ENCODE peak calls at places on chromosomes 12 and 14, in ten cellular contexts. B is ecto neural progenitor cell, K is mucosa of descending colon, D is T1000, J is NCI-H2081 treated with DMSO at 0.1 percent for 48 hours, P is H1, R is iris pigment epithelial cell, W is ovary, U is M059J, O is mesendoderm. X is an unnamed sample.

GRCh38 chr14:94052662-94053061 is 26.5 kb downstream of the OTUB2 start:
- DNase-seq in B (peak), K (no peak), D (no peak), J (no peak), P (peak), R (no peak), W (no peak), U (no peak), O (no peak), X (no peak)

GRCh38 chr12:14417717-14418116 is 52.2 kb downstream of the ATF7IP start:
- DNase-seq in B (peak), K (peak), D (no peak), J (no peak), P (peak), R (peak), W (no peak), U (peak), O (peak), X (no peak)

GRCh38 chr14:68260121-68260520 is 440.5 kb downstream of the RAD51B start:
- DNase-seq in B (no peak), K (no peak), D (no peak), J (no peak), P (no peak), R (no peak), W (no peak), U (no peak), O (peak), X (no peak)

GRCh38 chr12:52907092-52907810 is 2.4 kb upstream of the KRT8 start:
- DNase-seq in B (no peak), K (peak), D (no peak), J (peak), P (no peak), R (no peak), W (peak), U (peak), O (peak), X (peak)

GRCh38 chr12:40692617-40693502 is 621 bp downstream of the CNTN1 start:
- DNase-seq in B (peak), K (peak), D (no peak), J (no peak), P (peak), R (no peak), W (peak), U (no peak), O (peak), X (no peak)

GRCh38 chr14:55614304-55614703 is 34.3 kb downstream of the KTN1 start:
- DNase-seq in B (no peak), K (no peak), D (no peak), J (no peak), P (no peak), R (no peak), W (no peak), U (no peak), O (no peak), X (no peak)

GRCh38 chr14:74562515-74563232 is 49.4 kb downstream of the LTBP2 start:
- DNase-seq in B (no peak), K (no peak), D (no peak), J (no peak), P (peak), R (peak), W (no peak), U (peak), O (no peak), X (no peak)

GRCh38 chr12:48078901-48079300 is 27.0 kb downstream of the SENP1 start:
- DNase-seq in B (no peak), K (no peak), D (no peak), J (no peak), P (no peak), R (peak), W (no peak), U (peak), O (no peak), X (no peak)

GRCh38 chr14:80202888-80203562 is 8.3 kb downstream of the DIO2 start:
- DNase-seq in B (peak), K (peak), D (no peak), J (no peak), P (peak), R (no peak), W (no peak), U (no peak), O (peak), X (no peak)

GRCh38 chr12:4269279-4269991 is 4.1 kb upstream of the CCND2 start:
- DNase-seq in B (peak), K (peak), D (no peak), J (no peak), P (peak), R (peak), W (peak), U (no peak), O (peak), X (no peak)

GRCh38 chr14:23079716-23080115 is 15.2 kb downstream of the ACIN1 start:
- DNase-seq in B (no peak), K (no peak), D (no peak), J (no peak), P (no peak), R (peak), W (no peak), U (peak), O (no peak), X (no peak)

GRCh38 chr14:91405724-91406435 is 11.7 kb downstream of the CCDC88C start:
- DNase-seq in B (no peak), K (no peak), D (no peak), J (no peak), P (no peak), R (no peak), W (no peak), U (no peak), O (no peak), X (no peak)

GRCh38 chr12:57577981-57578758 is 12.8 kb upstream of the PIP4K2C start:
- DNase-seq in B (no peak), K (no peak), D (no peak), J (no peak), P (no peak), R (no peak), W (no peak), U (no peak), O (no peak), X (no peak)

GRCh38 chr12:2550470-2551090 is 244.2 kb upstream of the FKBP4 start:
- DNase-seq in B (no peak), K (no peak), D (no peak), J (no peak), P (no peak), R (no peak), W (no peak), U (no peak), O (no peak), X (no peak)

GRCh38 chr12:12722351-12723146 is 5.4 kb downstream of the CDKN1B start:
- DNase-seq in B (no peak), K (no peak), D (no peak), J (no peak), P (no peak), R (no peak), W (no peak), U (peak), O (no peak), X (no peak)

GRCh38 chr14:34087556-34087955 is 136.7 kb upstream of the EGLN3 start:
- DNase-seq in B (peak), K (no peak), D (no peak), J (no peak), P (no peak), R (no peak), W (no peak), U (no peak), O (no peak), X (no peak)

GRCh38 chr12:1572731-1573130 is 21.6 kb downstream of the FBXL14 start:
- DNase-seq in B (no peak), K (no peak), D (no peak), J (no peak), P (no peak), R (no peak), W (no peak), U (no peak), O (no peak), X (no peak)

GRCh38 chr12:28253175-28253641 is 63.0 kb downstream of the CCDC91 start:
- DNase-seq in B (no peak), K (no peak), D (no peak), J (no peak), P (no peak), R (peak), W (no peak), U (peak), O (no peak), X (no peak)

GRCh38 chr12:67772276-67773169 is 124.0 kb downstream of the DYRK2 start:
- DNase-seq in B (peak), K (no peak), D (no peak), J (no peak), P (peak), R (peak), W (no peak), U (no peak), O (peak), X (peak)

GRCh38 chr14:104169005-104169764 is 30.8 kb downstream of the KIF26A start:
- DNase-seq in B (no peak), K (no peak), D (no peak), J (no peak), P (no peak), R (no peak), W (no peak), U (no peak), O (no peak), X (no peak)

GRCh38 chr14:100698719-100699448 is 27.8 kb upstream of the DLK1 start:
- DNase-seq in B (no peak), K (no peak), D (no peak), J (no peak), P (no peak), R (no peak), W (no peak), U (no peak), O (no peak), X (no peak)

GRCh38 chr14:76329150-76329881 is 46.6 kb upstream of the ESRRB start:
- DNase-seq in B (no peak), K (no peak), D (no peak), J (no peak), P (peak), R (no peak), W (no peak), U (no peak), O (peak), X (peak)

GRCh38 chr12:107545737-107546363 is 139.7 kb upstream of the PWP1 start:
- DNase-seq in B (no peak), K (no peak), D (no peak), J (no peak), P (no peak), R (no peak), W (no peak), U (no peak), O (no peak), X (no peak)

GRCh38 chr12:2137707-2138106 is 84.9 kb downstream of the CACNA1C start:
- DNase-seq in B (no peak), K (peak), D (no peak), J (no peak), P (no peak), R (no peak), W (no peak), U (no peak), O (no peak), X (no peak)

GRCh38 chr12:92290016-92290685 is 144.5 kb upstream of the BTG1 start:
- DNase-seq in B (no peak), K (no peak), D (no peak), J (no peak), P (no peak), R (peak), W (no peak), U (peak), O (no peak), X (no peak)

GRCh38 chr12:94507455-94507854 is 47.8 kb upstream of the CEP83 start:
- DNase-seq in B (no peak), K (no peak), D (no peak), J (no peak), P (no peak), R (no peak), W (no peak), U (no peak), O (peak), X (no peak)

GRCh38 chr12:103677341-103677740 is 90.3 kb downstream of the STAB2 start:
- DNase-seq in B (no peak), K (peak), D (no peak), J (no peak), P (no peak), R (no peak), W (no peak), U (no peak), O (peak), X (peak)

GRCh38 chr12:54304187-54304810 is 3.5 kb upstream of the NFE2 start:
- DNase-seq in B (no peak), K (peak), D (no peak), J (no peak), P (peak), R (peak), W (peak), U (peak), O (no peak), X (no peak)

GRCh38 chr14:78606111-78606510 is 435.9 kb downstream of the NRXN3 start:
- DNase-seq in B (no peak), K (no peak), D (no peak), J (no peak), P (no peak), R (peak), W (no peak), U (peak), O (no peak), X (no peak)

GRCh38 chr14:70180718-70181117 is 8.0 kb downstream of the SLC8A3 start:
- DNase-seq in B (no peak), K (no peak), D (no peak), J (no peak), P (no peak), R (no peak), W (no peak), U (no peak), O (no peak), X (no peak)

GRCh38 chr14:72948481-72949138 is 22.3 kb downstream of the DCAF4 start:
- DNase-seq in B (peak), K (peak), D (peak), J (no peak), P (peak), R (peak), W (peak), U (peak), O (peak), X (no peak)

GRCh38 chr12:51923506-51924365 is 16.4 kb downstream of the ACVRL1 start:
- DNase-seq in B (peak), K (peak), D (no peak), J (no peak), P (peak), R (no peak), W (peak), U (no peak), O (peak), X (no peak)

GRCh38 chr14:67999290-67999689 is 179.7 kb downstream of the RAD51B start:
- DNase-seq in B (no peak), K (no peak), D (no peak), J (no peak), P (no peak), R (peak), W (no peak), U (peak), O (no peak), X (no peak)

GRCh38 chr14:105119410-105120025 is 49.1 kb downstream of the JAG2 start:
- DNase-seq in B (no peak), K (no peak), D (no peak), J (no peak), P (no peak), R (no peak), W (no peak), U (no peak), O (no peak), X (no peak)

GRCh38 chr12:72499244-72499643 is 227.1 kb downstream of the TRHDE start:
- DNase-seq in B (no peak), K (no peak), D (no peak), J (no peak), P (no peak), R (no peak), W (no peak), U (peak), O (no peak), X (no peak)